ENCODE peak calls at places on chromosomes 11 and 22, in seven cellular contexts. E is pons; W is NCI-H2171; F is hippocampal formation; R is naive thymus-derived CD8-positive, alpha-beta T cell; G is kidney tubule cell; A is immature natural killer cell. Z is an unnamed sample.

GRCh38 chr11:125376117-125376516 is 119.9 kb downstream of the FEZ1 start:
- DNase-seq in E (peak), W (peak), F (peak), R (no peak), G (no peak), A (no peak), Z (no peak)

GRCh38 chr22:44729391-44730012 is 22.9 kb upstream of the ARHGAP8 start:
- DNase-seq in E (peak), W (no peak), F (peak), R (no peak), G (no peak), A (peak), Z (no peak)

GRCh38 chr11:124920870-124921609 is 2.0 kb downstream of the HEPN1 start:
- DNase-seq in E (no peak), W (peak), F (no peak), R (peak), G (peak), A (peak), Z (no peak)

GRCh38 chr11:75450826-75451783 is 18.1 kb upstream of the KLHL35 start:
- DNase-seq in E (no peak), W (peak), F (no peak), R (peak), G (no peak), A (no peak), Z (peak)

GRCh38 chr22:31284241-31284745 is 8.0 kb downstream of the PIK3IP1 start:
- DNase-seq in E (no peak), W (peak), F (no peak), R (no peak), G (no peak), A (no peak), Z (no peak)

GRCh38 chr11:82046778-82047177 is 686.9 kb downstream of the FAM181B start:
- DNase-seq in E (no peak), W (no peak), F (peak), R (no peak), G (no peak), A (no peak), Z (no peak)

GRCh38 chr11:27540051-27540450 is 33.5 kb upstream of the LIN7C start:
- DNase-seq in E (no peak), W (no peak), F (no peak), R (no peak), G (no peak), A (no peak), Z (no peak)

GRCh38 chr11:78420255-78420764 is 2.7 kb upstream of the GAB2 start:
- DNase-seq in E (peak), W (no peak), F (peak), R (no peak), G (peak), A (peak), Z (peak)

GRCh38 chr11:17591293-17591692 is 44.2 kb downstream of the OTOG start:
- DNase-seq in E (no peak), W (no peak), F (no peak), R (no peak), G (no peak), A (no peak), Z (no peak)

GRCh38 chr11:1920128-1920908 is 815 bp downstream of the TNNT3 start:
- DNase-seq in E (no peak), W (no peak), F (no peak), R (no peak), G (no peak), A (no peak), Z (no peak)

GRCh38 chr11:93122535-93122934 is 75.3 kb downstream of the SLC36A4 start:
- DNase-seq in E (no peak), W (no peak), F (no peak), R (no peak), G (no peak), A (no peak), Z (no peak)

GRCh38 chr22:21726650-21727049 is 8.9 kb downstream of the YPEL1 start:
- DNase-seq in E (no peak), W (peak), F (no peak), R (no peak), G (no peak), A (peak), Z (peak)

GRCh38 chr22:38030311-38031133 is 26.7 kb upstream of the PICK1 start:
- DNase-seq in E (peak), W (no peak), F (no peak), R (no peak), G (no peak), A (no peak), Z (no peak)

GRCh38 chr11:104759464-104759863 is 138.8 kb downstream of the CASP12 start:
- DNase-seq in E (no peak), W (no peak), F (no peak), R (no peak), G (no peak), A (no peak), Z (no peak)

GRCh38 chr11:19828382-19829108 is 115.9 kb downstream of the NAV2 start:
- DNase-seq in E (no peak), W (no peak), F (no peak), R (no peak), G (peak), A (no peak), Z (no peak)

GRCh38 chr11:62472063-62472884 is 53.4 kb downstream of the SCGB1A1 start:
- DNase-seq in E (no peak), W (no peak), F (no peak), R (no peak), G (peak), A (no peak), Z (no peak)

GRCh38 chr22:17957683-17958082 is 66.7 kb downstream of the MICAL3 start:
- DNase-seq in E (no peak), W (no peak), F (no peak), R (no peak), G (no peak), A (no peak), Z (no peak)

GRCh38 chr11:119496453-119496852 is 73.5 kb upstream of the THY1 start:
- DNase-seq in E (no peak), W (no peak), F (no peak), R (no peak), G (no peak), A (no peak), Z (no peak)

GRCh38 chr11:103494491-103494890 is 385.3 kb downstream of the DYNC2H1 start:
- DNase-seq in E (no peak), W (no peak), F (no peak), R (no peak), G (no peak), A (no peak), Z (no peak)

GRCh38 chr11:130613396-130613795 is 165.0 kb downstream of the ADAMTS15 start:
- DNase-seq in E (no peak), W (no peak), F (no peak), R (no peak), G (no peak), A (no peak), Z (no peak)

GRCh38 chr11:19785265-19785664 is 72.6 kb downstream of the NAV2 start:
- DNase-seq in E (no peak), W (no peak), F (no peak), R (no peak), G (no peak), A (no peak), Z (no peak)

GRCh38 chr11:44938066-44938691 is 12.5 kb downstream of the TP53I11 start:
- DNase-seq in E (no peak), W (no peak), F (no peak), R (no peak), G (no peak), A (no peak), Z (no peak)

GRCh38 chr11:2289859-2290258 is 11.9 kb downstream of the C11orf21 start:
- DNase-seq in E (no peak), W (no peak), F (no peak), R (no peak), G (no peak), A (no peak), Z (no peak)

GRCh38 chr11:45805305-45806071 is 539 bp downstream of the SLC35C1 start:
- DNase-seq in E (peak), W (peak), F (peak), R (no peak), G (peak), A (no peak), Z (peak)

GRCh38 chr11:132423266-132423665 is 1052.9 kb downstream of the NTM start:
- DNase-seq in E (no peak), W (no peak), F (no peak), R (no peak), G (no peak), A (no peak), Z (no peak)

GRCh38 chr11:46701078-46701654 is 335 bp downstream of the ZNF408 start:
- DNase-seq in E (no peak), W (no peak), F (no peak), R (no peak), G (no peak), A (no peak), Z (no peak)

GRCh38 chr11:117919326-117920275 is 9.6 kb downstream of the TMPRSS13 start:
- DNase-seq in E (no peak), W (no peak), F (no peak), R (no peak), G (peak), A (no peak), Z (no peak)

GRCh38 chr11:96328395-96329010 is 14.5 kb downstream of the MAML2 start:
- DNase-seq in E (no peak), W (no peak), F (no peak), R (no peak), G (no peak), A (no peak), Z (no peak)